ENCODE peak calls at places on chromosomes 7 and 10, in six cellular contexts. X is T-helper 2 cell; D is GM06990; M is activated T-helper 1 cell treated with anti-CD3 and anti-CD28 coated beads, Interleukin-12 subunit alpha, Interleukin-12 subunit beta, Interleukin-2, Interleukin-4 antibody, amounts not matched to agents 30 ng/mL and 10 ng/mL and 1 ng/mL, durations not matched to agents 14 hours and 24 hours and 36 hours; Q is NCI-H748 treated with DMSO at 0.1 percent for 48 hours; Z is GF-D8. A is an unnamed sample.

GRCh38 chr7:100674441-100675407 is 1.2 kb downstream of the GNB2 start:
- DNase-seq in X (no peak), Z (no peak), M (no peak), Q (no peak), D (no peak), A (no peak)

GRCh38 chr10:585502-585901 is 104.0 kb downstream of the DIP2C start:
- DNase-seq in D (no peak), Q (no peak), X (no peak), M (no peak), Z (no peak), A (no peak)

GRCh38 chr10:62732841-62733653 is 71.5 kb upstream of the ADO start:
- DNase-seq in M (peak), Z (no peak), X (peak), Q (no peak), D (peak), A (no peak)

GRCh38 chr7:46651561-46652088 is 730.6 kb upstream of the IGFBP3 start:
- DNase-seq in M (no peak), D (no peak), Q (no peak), X (no peak), Z (no peak), A (no peak)

GRCh38 chr7:117781707-117782106 is 91.5 kb downstream of the CTTNBP2 start:
- DNase-seq in D (no peak), X (no peak), Z (no peak), M (no peak), Q (no peak), A (no peak)

GRCh38 chr10:6185039-6185716 is 17.6 kb upstream of the PFKFB3 start:
- DNase-seq in Q (no peak), D (no peak), M (no peak), X (no peak), Z (no peak), A (no peak)

GRCh38 chr7:43248961-43249807 is 136.7 kb downstream of the HECW1 start:
- DNase-seq in M (no peak), X (no peak), Z (no peak), D (no peak), Q (no peak), A (no peak)

GRCh38 chr10:78412605-78413004 is 378.9 kb downstream of the RPS24 start:
- DNase-seq in Z (no peak), M (no peak), D (no peak), X (no peak), Q (no peak), A (no peak)